ENCODE peak calls at places on chromosomes 3 and 15, in four cellular contexts. One of them, this sample, is unnamed.

GRCh38 chr15:57537072-57537471 is 54.6 kb upstream of the MYZAP start:
- DNase-seq in central memory CD4-positive, alpha-beta T cell: no peak
- DNase-seq in iPS DF 19.7: no peak
- DNase-seq in stimulated activated CD4-positive, alpha-beta T cell treated with anti-CD3 and anti-CD28 coated beads, Interleukin-1b, Interleukin-23, amount 100 ng/mL, for 24 hours: no peak
- DNase-seq in this sample: peak; percentile 69

GRCh38 chr3:24202071-24202470 is 257.0 kb downstream of the NR1D2 start:
- DNase-seq in central memory CD4-positive, alpha-beta T cell: no peak
- DNase-seq in stimulated activated CD4-positive, alpha-beta T cell treated with anti-CD3 and anti-CD28 coated beads, Interleukin-1b, Interleukin-23, amount 100 ng/mL, for 24 hours: no peak
- DNase-seq in iPS DF 19.7: no peak
- DNase-seq in this sample: no peak

GRCh38 chr15:27912283-27912682 is 186.8 kb downstream of the OCA2 start:
- DNase-seq in central memory CD4-positive, alpha-beta T cell: no peak
- DNase-seq in iPS DF 19.7: no peak
- DNase-seq in stimulated activated CD4-positive, alpha-beta T cell treated with anti-CD3 and anti-CD28 coated beads, Interleukin-1b, Interleukin-23, amount 100 ng/mL, for 24 hours: no peak
- DNase-seq in this sample: no peak

GRCh38 chr3:111616417-111617105 is 21.4 kb upstream of the ZBED2 start:
- DNase-seq in iPS DF 19.7: no peak
- DNase-seq in stimulated activated CD4-positive, alpha-beta T cell treated with anti-CD3 and anti-CD28 coated beads, Interleukin-1b, Interleukin-23, amount 100 ng/mL, for 24 hours: no peak
- DNase-seq in central memory CD4-positive, alpha-beta T cell: peak; percentile 79
- DNase-seq in this sample: no peak

GRCh38 chr3:189212681-189213080 is 40.9 kb downstream of the TPRG1 start:
- DNase-seq in iPS DF 19.7: no peak
- DNase-seq in stimulated activated CD4-positive, alpha-beta T cell treated with anti-CD3 and anti-CD28 coated beads, Interleukin-1b, Interleukin-23, amount 100 ng/mL, for 24 hours: no peak
- DNase-seq in central memory CD4-positive, alpha-beta T cell: no peak
- DNase-seq in this sample: no peak

GRCh38 chr3:58683001-58683845 is 16.6 kb upstream of the FAM3D start:
- DNase-seq in central memory CD4-positive, alpha-beta T cell: no peak
- DNase-seq in stimulated activated CD4-positive, alpha-beta T cell treated with anti-CD3 and anti-CD28 coated beads, Interleukin-1b, Interleukin-23, amount 100 ng/mL, for 24 hours: no peak
- DNase-seq in iPS DF 19.7: no peak
- DNase-seq in this sample: peak; percentile 10

GRCh38 chr3:73401616-73402265 is 223.0 kb downstream of the PDZRN3 start:
- DNase-seq in stimulated activated CD4-positive, alpha-beta T cell treated with anti-CD3 and anti-CD28 coated beads, Interleukin-1b, Interleukin-23, amount 100 ng/mL, for 24 hours: no peak
- DNase-seq in iPS DF 19.7: no peak
- DNase-seq in central memory CD4-positive, alpha-beta T cell: no peak
- DNase-seq in this sample: peak; percentile 30

GRCh38 chr3:146067048-146067447 is 93.9 kb downstream of the PLOD2 start:
- DNase-seq in central memory CD4-positive, alpha-beta T cell: no peak
- DNase-seq in iPS DF 19.7: no peak
- DNase-seq in stimulated activated CD4-positive, alpha-beta T cell treated with anti-CD3 and anti-CD28 coated beads, Interleukin-1b, Interleukin-23, amount 100 ng/mL, for 24 hours: no peak
- DNase-seq in this sample: peak; percentile 40

GRCh38 chr3:116607205-116607604 is 102.4 kb upstream of the TUSC7 start:
- DNase-seq in stimulated activated CD4-positive, alpha-beta T cell treated with anti-CD3 and anti-CD28 coated beads, Interleukin-1b, Interleukin-23, amount 100 ng/mL, for 24 hours: no peak
- DNase-seq in iPS DF 19.7: no peak
- DNase-seq in central memory CD4-positive, alpha-beta T cell: no peak
- DNase-seq in this sample: no peak

GRCh38 chr3:64666171-64666581 is 21.6 kb downstream of the ADAMTS9 start:
- DNase-seq in iPS DF 19.7: no peak
- DNase-seq in stimulated activated CD4-positive, alpha-beta T cell treated with anti-CD3 and anti-CD28 coated beads, Interleukin-1b, Interleukin-23, amount 100 ng/mL, for 24 hours: no peak
- DNase-seq in central memory CD4-positive, alpha-beta T cell: no peak
- DNase-seq in this sample: no peak

GRCh38 chr3:97009427-97010019 is 195.1 kb downstream of the EPHA6 start:
- DNase-seq in central memory CD4-positive, alpha-beta T cell: no peak
- DNase-seq in stimulated activated CD4-positive, alpha-beta T cell treated with anti-CD3 and anti-CD28 coated beads, Interleukin-1b, Interleukin-23, amount 100 ng/mL, for 24 hours: no peak
- DNase-seq in iPS DF 19.7: peak; percentile 17
- DNase-seq in this sample: no peak

GRCh38 chr3:146189519-146190173 is 28.7 kb upstream of the PLOD2 start:
- DNase-seq in central memory CD4-positive, alpha-beta T cell: peak; percentile 6
- DNase-seq in iPS DF 19.7: peak; percentile 5
- DNase-seq in stimulated activated CD4-positive, alpha-beta T cell treated with anti-CD3 and anti-CD28 coated beads, Interleukin-1b, Interleukin-23, amount 100 ng/mL, for 24 hours: no peak
- DNase-seq in this sample: peak; percentile 74

GRCh38 chr3:102299125-102299877 is 135.5 kb upstream of the ZPLD1 start:
- DNase-seq in central memory CD4-positive, alpha-beta T cell: no peak
- DNase-seq in stimulated activated CD4-positive, alpha-beta T cell treated with anti-CD3 and anti-CD28 coated beads, Interleukin-1b, Interleukin-23, amount 100 ng/mL, for 24 hours: no peak
- DNase-seq in iPS DF 19.7: no peak
- DNase-seq in this sample: no peak

GRCh38 chr15:51382787-51383186 is 41.3 kb downstream of the GLDN start:
- DNase-seq in stimulated activated CD4-positive, alpha-beta T cell treated with anti-CD3 and anti-CD28 coated beads, Interleukin-1b, Interleukin-23, amount 100 ng/mL, for 24 hours: no peak
- DNase-seq in central memory CD4-positive, alpha-beta T cell: no peak
- DNase-seq in iPS DF 19.7: peak; percentile 56
- DNase-seq in this sample: peak; percentile 66

GRCh38 chr15:100043069-100043641 is 298.6 kb downstream of the ADAMTS17 start:
- DNase-seq in iPS DF 19.7: no peak
- DNase-seq in central memory CD4-positive, alpha-beta T cell: no peak
- DNase-seq in stimulated activated CD4-positive, alpha-beta T cell treated with anti-CD3 and anti-CD28 coated beads, Interleukin-1b, Interleukin-23, amount 100 ng/mL, for 24 hours: no peak
- DNase-seq in this sample: peak; percentile 75

GRCh38 chr3:126342991-126343661 is 14.1 kb downstream of the KLF15 start:
- DNase-seq in central memory CD4-positive, alpha-beta T cell: no peak
- DNase-seq in iPS DF 19.7: no peak
- DNase-seq in stimulated activated CD4-positive, alpha-beta T cell treated with anti-CD3 and anti-CD28 coated beads, Interleukin-1b, Interleukin-23, amount 100 ng/mL, for 24 hours: no peak
- DNase-seq in this sample: peak; percentile 11

GRCh38 chr3:123015596-123015995 is 12.0 kb downstream of the SEMA5B start:
- DNase-seq in iPS DF 19.7: no peak
- DNase-seq in central memory CD4-positive, alpha-beta T cell: no peak
- DNase-seq in stimulated activated CD4-positive, alpha-beta T cell treated with anti-CD3 and anti-CD28 coated beads, Interleukin-1b, Interleukin-23, amount 100 ng/mL, for 24 hours: no peak
- DNase-seq in this sample: no peak

GRCh38 chr15:68427366-68427765 is 4.6 kb downstream of the ITGA11 start:
- DNase-seq in iPS DF 19.7: no peak
- DNase-seq in stimulated activated CD4-positive, alpha-beta T cell treated with anti-CD3 and anti-CD28 coated beads, Interleukin-1b, Interleukin-23, amount 100 ng/mL, for 24 hours: no peak
- DNase-seq in central memory CD4-positive, alpha-beta T cell: no peak
- DNase-seq in this sample: no peak

GRCh38 chr15:67937153-67937761 is 97.4 kb upstream of the RNU6-1 start:
- DNase-seq in iPS DF 19.7: no peak
- DNase-seq in stimulated activated CD4-positive, alpha-beta T cell treated with anti-CD3 and anti-CD28 coated beads, Interleukin-1b, Interleukin-23, amount 100 ng/mL, for 24 hours: no peak
- DNase-seq in central memory CD4-positive, alpha-beta T cell: no peak
- DNase-seq in this sample: no peak

GRCh38 chr15:89743011-89743410 is 8.0 kb downstream of the MESP1 start:
- DNase-seq in stimulated activated CD4-positive, alpha-beta T cell treated with anti-CD3 and anti-CD28 coated beads, Interleukin-1b, Interleukin-23, amount 100 ng/mL, for 24 hours: no peak
- DNase-seq in central memory CD4-positive, alpha-beta T cell: no peak
- DNase-seq in iPS DF 19.7: no peak
- DNase-seq in this sample: no peak

GRCh38 chr3:36923523-36923943 is 21.3 kb downstream of the TRANK1 start:
- DNase-seq in iPS DF 19.7: no peak
- DNase-seq in central memory CD4-positive, alpha-beta T cell: no peak
- DNase-seq in stimulated activated CD4-positive, alpha-beta T cell treated with anti-CD3 and anti-CD28 coated beads, Interleukin-1b, Interleukin-23, amount 100 ng/mL, for 24 hours: no peak
- DNase-seq in this sample: no peak

GRCh38 chr3:94525039-94525438 is 462.2 kb downstream of the NSUN3 start:
- DNase-seq in stimulated activated CD4-positive, alpha-beta T cell treated with anti-CD3 and anti-CD28 coated beads, Interleukin-1b, Interleukin-23, amount 100 ng/mL, for 24 hours: no peak
- DNase-seq in iPS DF 19.7: no peak
- DNase-seq in central memory CD4-positive, alpha-beta T cell: no peak
- DNase-seq in this sample: peak; percentile 30

GRCh38 chr3:184620799-184621119 is 59.2 kb downstream of the EPHB3 start:
- DNase-seq in iPS DF 19.7: no peak
- DNase-seq in central memory CD4-positive, alpha-beta T cell: no peak
- DNase-seq in stimulated activated CD4-positive, alpha-beta T cell treated with anti-CD3 and anti-CD28 coated beads, Interleukin-1b, Interleukin-23, amount 100 ng/mL, for 24 hours: no peak
- DNase-seq in this sample: no peak

GRCh38 chr3:110413807-110414748 is 657.5 kb upstream of the NECTIN3 start:
- DNase-seq in iPS DF 19.7: no peak
- DNase-seq in stimulated activated CD4-positive, alpha-beta T cell treated with anti-CD3 and anti-CD28 coated beads, Interleukin-1b, Interleukin-23, amount 100 ng/mL, for 24 hours: no peak
- DNase-seq in central memory CD4-positive, alpha-beta T cell: no peak
- DNase-seq in this sample: peak; percentile 92

GRCh38 chr3:126180477-126181397 is at the start of gene ALDH1L1:
- DNase-seq in stimulated activated CD4-positive, alpha-beta T cell treated with anti-CD3 and anti-CD28 coated beads, Interleukin-1b, Interleukin-23, amount 100 ng/mL, for 24 hours: no peak
- DNase-seq in central memory CD4-positive, alpha-beta T cell: no peak
- DNase-seq in iPS DF 19.7: peak; percentile 50
- DNase-seq in this sample: peak; percentile 77

GRCh38 chr3:142077155-142077858 is 72.0 kb downstream of the TFDP2 start:
- DNase-seq in iPS DF 19.7: no peak
- DNase-seq in central memory CD4-positive, alpha-beta T cell: no peak
- DNase-seq in stimulated activated CD4-positive, alpha-beta T cell treated with anti-CD3 and anti-CD28 coated beads, Interleukin-1b, Interleukin-23, amount 100 ng/mL, for 24 hours: no peak
- DNase-seq in this sample: no peak

GRCh38 chr15:73240864-73241499 is 127.8 kb downstream of the HCN4 start:
- DNase-seq in iPS DF 19.7: no peak
- DNase-seq in central memory CD4-positive, alpha-beta T cell: peak; percentile 47
- DNase-seq in stimulated activated CD4-positive, alpha-beta T cell treated with anti-CD3 and anti-CD28 coated beads, Interleukin-1b, Interleukin-23, amount 100 ng/mL, for 24 hours: peak; percentile 61
- DNase-seq in this sample: peak; percentile 78

GRCh38 chr3:119637679-119638525 is 22.5 kb downstream of the POPDC2 start:
- DNase-seq in iPS DF 19.7: no peak
- DNase-seq in stimulated activated CD4-positive, alpha-beta T cell treated with anti-CD3 and anti-CD28 coated beads, Interleukin-1b, Interleukin-23, amount 100 ng/mL, for 24 hours: no peak
- DNase-seq in central memory CD4-positive, alpha-beta T cell: no peak
- DNase-seq in this sample: peak; percentile 88

GRCh38 chr15:76994971-76995945 is at the start of gene PSTPIP1:
- DNase-seq in iPS DF 19.7: no peak
- DNase-seq in stimulated activated CD4-positive, alpha-beta T cell treated with anti-CD3 and anti-CD28 coated beads, Interleukin-1b, Interleukin-23, amount 100 ng/mL, for 24 hours: no peak
- DNase-seq in central memory CD4-positive, alpha-beta T cell: peak; percentile 74
- DNase-seq in this sample: no peak

GRCh38 chr3:35633332-35634124 is 5.8 kb upstream of the ARPP21 start:
- DNase-seq in stimulated activated CD4-positive, alpha-beta T cell treated with anti-CD3 and anti-CD28 coated beads, Interleukin-1b, Interleukin-23, amount 100 ng/mL, for 24 hours: no peak
- DNase-seq in iPS DF 19.7: no peak
- DNase-seq in central memory CD4-positive, alpha-beta T cell: no peak
- DNase-seq in this sample: peak; percentile 7